ENCODE peak calls at places on chromosomes 7 and 10, in five cellular contexts. J is amniotic stem cell, X is NCI-H774, N is H4, D is fibroblast of mammary gland. C is an unnamed sample.

GRCh38 chr10:58048936-58049335 is 218.8 kb downstream of the IPMK start:
- DNase-seq in D (peak), N (no peak), X (no peak), J (no peak), C (no peak)

GRCh38 chr10:3566627-3567026 is 218.4 kb downstream of the KLF6 start:
- DNase-seq in X (no peak), J (no peak), N (no peak), D (no peak), C (peak)

GRCh38 chr10:3510741-3511140 is 274.3 kb downstream of the KLF6 start:
- DNase-seq in N (no peak), X (no peak), J (no peak), D (no peak), C (no peak)

GRCh38 chr7:143345428-143345900 is 17.0 kb downstream of the FAM131B start:
- DNase-seq in X (no peak), N (no peak), J (no peak), D (peak), C (no peak)

GRCh38 chr7:46233585-46234329 is 312.7 kb upstream of the IGFBP3 start:
- DNase-seq in X (no peak), D (no peak), N (no peak), J (no peak), C (no peak)

GRCh38 chr7:120695848-120696247 is 162.1 kb downstream of the TSPAN12 start:
- DNase-seq in X (no peak), N (no peak), J (no peak), D (peak), C (peak)

GRCh38 chr10:113003032-113003431 is 53.0 kb downstream of the TCF7L2 start:
- DNase-seq in J (no peak), D (no peak), X (no peak), N (no peak), C (no peak)

GRCh38 chr10:71701733-71702132 is 17.8 kb downstream of the C10orf105 start:
- DNase-seq in X (no peak), D (no peak), J (no peak), N (no peak), C (no peak)

GRCh38 chr7:22444181-22444966 is 55.6 kb downstream of the STEAP1B start:
- DNase-seq in X (no peak), J (no peak), N (no peak), D (no peak), C (no peak)

C was measured in NCI-H2029 treated with DMSO at 0.1 percent for 48 hours.